ENCODE peak calls at places on chromosomes 3 and 15, in eight cellular contexts. One of them, this sample, is unnamed.

GRCh38 chr3:151931171-151931570 is 57.7 kb downstream of the SUCNR1 start:
- DNase-seq in hypothalamus: no peak
- DNase-seq in astrocyte of the spinal cord: peak; percentile 52
- DNase-seq in NCI-H2081: no peak
- DNase-seq in aorta: no peak
- DNase-seq in DMS79 treated with DMSO at 0.1 percent for 48 hours: no peak
- DNase-seq in T-helper 9 cell: no peak
- DNase-seq in HEK293T: no peak
- DNase-seq in this sample: peak; percentile 24

GRCh38 chr3:52218454-52218853 is 7.0 kb downstream of the TLR9 start:
- DNase-seq in hypothalamus: no peak
- DNase-seq in astrocyte of the spinal cord: no peak
- DNase-seq in NCI-H2081: no peak
- DNase-seq in aorta: no peak
- DNase-seq in DMS79 treated with DMSO at 0.1 percent for 48 hours: no peak
- DNase-seq in T-helper 9 cell: no peak
- DNase-seq in HEK293T: no peak
- DNase-seq in this sample: no peak

GRCh38 chr3:114025451-114025850 is 30.9 kb downstream of the CCDC191 start:
- DNase-seq in hypothalamus: no peak
- DNase-seq in astrocyte of the spinal cord: no peak
- DNase-seq in NCI-H2081: no peak
- DNase-seq in aorta: no peak
- DNase-seq in DMS79 treated with DMSO at 0.1 percent for 48 hours: no peak
- DNase-seq in T-helper 9 cell: no peak
- DNase-seq in HEK293T: no peak
- DNase-seq in this sample: no peak

GRCh38 chr15:85407421-85408269 is 27.2 kb downstream of the AKAP13 start:
- DNase-seq in hypothalamus: no peak
- DNase-seq in astrocyte of the spinal cord: peak; percentile 89
- DNase-seq in NCI-H2081: peak; percentile 27
- DNase-seq in aorta: no peak
- DNase-seq in DMS79 treated with DMSO at 0.1 percent for 48 hours: peak; percentile 4
- DNase-seq in T-helper 9 cell: no peak
- DNase-seq in HEK293T: peak; percentile 26
- DNase-seq in this sample: peak; percentile 94

GRCh38 chr3:23874359-23875120 is 42.2 kb downstream of the NKIRAS1 start:
- DNase-seq in hypothalamus: no peak
- DNase-seq in astrocyte of the spinal cord: peak; percentile 72
- DNase-seq in NCI-H2081: no peak
- DNase-seq in aorta: no peak
- DNase-seq in DMS79 treated with DMSO at 0.1 percent for 48 hours: no peak
- DNase-seq in T-helper 9 cell: no peak
- DNase-seq in HEK293T: no peak
- DNase-seq in this sample: no peak

GRCh38 chr3:156689589-156689988 is 15.2 kb downstream of the TIPARP start:
- DNase-seq in hypothalamus: no peak
- DNase-seq in astrocyte of the spinal cord: no peak
- DNase-seq in NCI-H2081: peak; percentile 19
- DNase-seq in aorta: no peak
- DNase-seq in DMS79 treated with DMSO at 0.1 percent for 48 hours: no peak
- DNase-seq in T-helper 9 cell: no peak
- DNase-seq in HEK293T: no peak
- DNase-seq in this sample: no peak

GRCh38 chr15:94080416-94080815 is 150.9 kb upstream of the MCTP2 start:
- DNase-seq in hypothalamus: no peak
- DNase-seq in astrocyte of the spinal cord: peak; percentile 87
- DNase-seq in NCI-H2081: no peak
- DNase-seq in aorta: no peak
- DNase-seq in DMS79 treated with DMSO at 0.1 percent for 48 hours: no peak
- DNase-seq in T-helper 9 cell: no peak
- DNase-seq in HEK293T: no peak
- DNase-seq in this sample: peak; percentile 74

GRCh38 chr3:13143381-13144004 is 70.3 kb upstream of the IQSEC1 start:
- DNase-seq in hypothalamus: no peak
- DNase-seq in astrocyte of the spinal cord: no peak
- DNase-seq in NCI-H2081: no peak
- DNase-seq in aorta: peak; percentile 38
- DNase-seq in DMS79 treated with DMSO at 0.1 percent for 48 hours: no peak
- DNase-seq in T-helper 9 cell: no peak
- DNase-seq in HEK293T: no peak
- DNase-seq in this sample: no peak

GRCh38 chr15:77419050-77419835 is 661 bp downstream of the PEAK1 start:
- DNase-seq in hypothalamus: peak; percentile 45
- DNase-seq in astrocyte of the spinal cord: peak; percentile 20
- DNase-seq in NCI-H2081: peak; percentile 8
- DNase-seq in aorta: peak; percentile 84
- DNase-seq in DMS79 treated with DMSO at 0.1 percent for 48 hours: no peak
- DNase-seq in T-helper 9 cell: peak; percentile 25
- DNase-seq in HEK293T: peak; percentile 57
- DNase-seq in this sample: peak; percentile 48

GRCh38 chr15:98983333-98983732 is 24.3 kb downstream of the PGPEP1L start:
- DNase-seq in hypothalamus: no peak
- DNase-seq in astrocyte of the spinal cord: peak; percentile 77
- DNase-seq in NCI-H2081: no peak
- DNase-seq in aorta: no peak
- DNase-seq in DMS79 treated with DMSO at 0.1 percent for 48 hours: peak; percentile 19
- DNase-seq in T-helper 9 cell: no peak
- DNase-seq in HEK293T: peak; percentile 55
- DNase-seq in this sample: peak; percentile 55

GRCh38 chr3:117790256-117790987 is 1080.8 kb downstream of the TUSC7 start:
- DNase-seq in hypothalamus: no peak
- DNase-seq in astrocyte of the spinal cord: no peak
- DNase-seq in NCI-H2081: no peak
- DNase-seq in aorta: no peak
- DNase-seq in DMS79 treated with DMSO at 0.1 percent for 48 hours: no peak
- DNase-seq in T-helper 9 cell: no peak
- DNase-seq in HEK293T: no peak
- DNase-seq in this sample: no peak

GRCh38 chr3:84109911-84110310 is 848.9 kb upstream of the CADM2 start:
- DNase-seq in hypothalamus: no peak
- DNase-seq in astrocyte of the spinal cord: peak; percentile 28
- DNase-seq in NCI-H2081: no peak
- DNase-seq in aorta: no peak
- DNase-seq in DMS79 treated with DMSO at 0.1 percent for 48 hours: no peak
- DNase-seq in T-helper 9 cell: no peak
- DNase-seq in HEK293T: no peak
- DNase-seq in this sample: no peak

GRCh38 chr3:18789734-18790133 is 358.6 kb upstream of the KCNH8 start:
- DNase-seq in hypothalamus: no peak
- DNase-seq in astrocyte of the spinal cord: no peak
- DNase-seq in NCI-H2081: no peak
- DNase-seq in aorta: no peak
- DNase-seq in DMS79 treated with DMSO at 0.1 percent for 48 hours: no peak
- DNase-seq in T-helper 9 cell: no peak
- DNase-seq in HEK293T: no peak
- DNase-seq in this sample: no peak

GRCh38 chr3:55264933-55265332 is 222.2 kb downstream of the WNT5A start:
- DNase-seq in hypothalamus: no peak
- DNase-seq in astrocyte of the spinal cord: no peak
- DNase-seq in NCI-H2081: no peak
- DNase-seq in aorta: no peak
- DNase-seq in DMS79 treated with DMSO at 0.1 percent for 48 hours: no peak
- DNase-seq in T-helper 9 cell: no peak
- DNase-seq in HEK293T: no peak
- DNase-seq in this sample: peak; percentile 17

GRCh38 chr3:38138347-38139190 is at the start of gene MYD88:
- DNase-seq in hypothalamus: peak; percentile 23
- DNase-seq in astrocyte of the spinal cord: peak; percentile 69
- DNase-seq in NCI-H2081: peak; percentile 56
- DNase-seq in aorta: peak; percentile 95
- DNase-seq in DMS79 treated with DMSO at 0.1 percent for 48 hours: peak; percentile 38
- DNase-seq in T-helper 9 cell: peak; percentile 78
- DNase-seq in HEK293T: no peak
- DNase-seq in this sample: no peak

GRCh38 chr3:197027151-197027895 is 2.3 kb downstream of the MELTF start:
- DNase-seq in hypothalamus: no peak
- DNase-seq in astrocyte of the spinal cord: no peak
- DNase-seq in NCI-H2081: no peak
- DNase-seq in aorta: peak; percentile 75
- DNase-seq in DMS79 treated with DMSO at 0.1 percent for 48 hours: no peak
- DNase-seq in T-helper 9 cell: no peak
- DNase-seq in HEK293T: no peak
- DNase-seq in this sample: peak; percentile 94

GRCh38 chr3:107524214-107525100 is 1.7 kb downstream of the BBX start:
- DNase-seq in hypothalamus: peak; percentile 33
- DNase-seq in astrocyte of the spinal cord: peak; percentile 51
- DNase-seq in NCI-H2081: peak; percentile 48
- DNase-seq in aorta: peak; percentile 83
- DNase-seq in DMS79 treated with DMSO at 0.1 percent for 48 hours: peak; percentile 40
- DNase-seq in T-helper 9 cell: peak; percentile 58
- DNase-seq in HEK293T: peak; percentile 52
- DNase-seq in this sample: peak; percentile 60

GRCh38 chr3:63050548-63050947 is 175.3 kb upstream of the CADPS start:
- DNase-seq in hypothalamus: no peak
- DNase-seq in astrocyte of the spinal cord: peak; percentile 11
- DNase-seq in NCI-H2081: no peak
- DNase-seq in aorta: no peak
- DNase-seq in DMS79 treated with DMSO at 0.1 percent for 48 hours: no peak
- DNase-seq in T-helper 9 cell: no peak
- DNase-seq in HEK293T: no peak
- DNase-seq in this sample: peak; percentile 71